ENCODE peak calls at places on chromosomes 4 and X, in six cellular contexts. One of them, this sample, is unnamed.

GRCh38 chr4:28391877-28392276 is 1531.2 kb downstream of the STIM2 start:
- DNase-seq in astrocyte of the cerebellum: no peak
- DNase-seq in BE2C: no peak
- DNase-seq in tibial artery: no peak
- DNase-seq in adrenal gland: no peak
- DNase-seq in keratinocyte: no peak
- DNase-seq in this sample: no peak

GRCh38 chrX:143634701-143635442 is 1.0 kb downstream of the SLITRK4 start:
- DNase-seq in astrocyte of the cerebellum: no peak
- DNase-seq in BE2C: no peak
- DNase-seq in tibial artery: no peak
- DNase-seq in adrenal gland: peak; percentile 32
- DNase-seq in keratinocyte: no peak
- DNase-seq in this sample: no peak

GRCh38 chr4:102344520-102344954 is 745 bp downstream of the SLC39A8 start:
- DNase-seq in astrocyte of the cerebellum: no peak
- DNase-seq in BE2C: peak; percentile 70
- DNase-seq in tibial artery: peak; percentile 75
- DNase-seq in adrenal gland: peak; percentile 63
- DNase-seq in keratinocyte: no peak
- DNase-seq in this sample: peak; percentile 76

GRCh38 chr4:19492611-19493010 is 759.1 kb upstream of the SLIT2 start:
- DNase-seq in astrocyte of the cerebellum: no peak
- DNase-seq in BE2C: no peak
- DNase-seq in tibial artery: no peak
- DNase-seq in adrenal gland: no peak
- DNase-seq in keratinocyte: no peak
- DNase-seq in this sample: no peak

GRCh38 chr4:110059556-110060191 is 138.7 kb downstream of the ELOVL6 start:
- DNase-seq in astrocyte of the cerebellum: no peak
- DNase-seq in BE2C: no peak
- DNase-seq in tibial artery: no peak
- DNase-seq in adrenal gland: no peak
- DNase-seq in keratinocyte: no peak
- DNase-seq in this sample: no peak

GRCh38 chrX:21741869-21742701 is 15.8 kb downstream of the SMPX start:
- DNase-seq in astrocyte of the cerebellum: no peak
- DNase-seq in BE2C: peak; percentile 58
- DNase-seq in tibial artery: no peak
- DNase-seq in adrenal gland: no peak
- DNase-seq in keratinocyte: no peak
- DNase-seq in this sample: no peak

GRCh38 chr4:15855804-15856475 is 77.8 kb downstream of the CD38 start:
- DNase-seq in astrocyte of the cerebellum: peak; percentile 8
- DNase-seq in BE2C: no peak
- DNase-seq in tibial artery: peak; percentile 91
- DNase-seq in adrenal gland: peak; percentile 55
- DNase-seq in keratinocyte: no peak
- DNase-seq in this sample: no peak

GRCh38 chr4:139977838-139978604 is 176.0 kb downstream of the MAML3 start:
- DNase-seq in astrocyte of the cerebellum: no peak
- DNase-seq in BE2C: no peak
- DNase-seq in tibial artery: no peak
- DNase-seq in adrenal gland: no peak
- DNase-seq in keratinocyte: no peak
- DNase-seq in this sample: no peak

GRCh38 chr4:139849219-139849618 is 183.6 kb downstream of the MGST2 start:
- DNase-seq in astrocyte of the cerebellum: no peak
- DNase-seq in BE2C: no peak
- DNase-seq in tibial artery: no peak
- DNase-seq in adrenal gland: no peak
- DNase-seq in keratinocyte: no peak
- DNase-seq in this sample: no peak

GRCh38 chr4:41172772-41173171 is 41.6 kb downstream of the APBB2 start:
- DNase-seq in astrocyte of the cerebellum: no peak
- DNase-seq in BE2C: no peak
- DNase-seq in tibial artery: no peak
- DNase-seq in adrenal gland: no peak
- DNase-seq in keratinocyte: no peak
- DNase-seq in this sample: no peak

GRCh38 chrX:105221374-105221773 is 880 bp upstream of the TEX13A start:
- DNase-seq in astrocyte of the cerebellum: no peak
- DNase-seq in BE2C: no peak
- DNase-seq in tibial artery: no peak
- DNase-seq in adrenal gland: no peak
- DNase-seq in keratinocyte: no peak
- DNase-seq in this sample: no peak

GRCh38 chr4:985123-985830 is 1.6 kb upstream of the IDUA start:
- DNase-seq in astrocyte of the cerebellum: no peak
- DNase-seq in BE2C: peak; percentile 32
- DNase-seq in tibial artery: no peak
- DNase-seq in adrenal gland: peak; percentile 88
- DNase-seq in keratinocyte: no peak
- DNase-seq in this sample: no peak

GRCh38 chr4:53508446-53508845 is 82.8 kb downstream of the LNX1 start:
- DNase-seq in astrocyte of the cerebellum: peak; percentile 59
- DNase-seq in BE2C: no peak
- DNase-seq in tibial artery: no peak
- DNase-seq in adrenal gland: no peak
- DNase-seq in keratinocyte: no peak
- DNase-seq in this sample: no peak

GRCh38 chrX:151680805-151681204 is 14.5 kb upstream of the PRRG3 start:
- DNase-seq in astrocyte of the cerebellum: peak; percentile 2
- DNase-seq in BE2C: peak; percentile 46
- DNase-seq in tibial artery: no peak
- DNase-seq in adrenal gland: peak; percentile 62
- DNase-seq in keratinocyte: peak; percentile 1
- DNase-seq in this sample: no peak

GRCh38 chr4:107131295-107131694 is 95.2 kb upstream of the DKK2 start:
- DNase-seq in astrocyte of the cerebellum: peak; percentile 2
- DNase-seq in BE2C: no peak
- DNase-seq in tibial artery: no peak
- DNase-seq in adrenal gland: no peak
- DNase-seq in keratinocyte: no peak
- DNase-seq in this sample: no peak

GRCh38 chrX:79161655-79162054 is 17.2 kb downstream of the GPR174 start:
- DNase-seq in astrocyte of the cerebellum: no peak
- DNase-seq in BE2C: no peak
- DNase-seq in tibial artery: no peak
- DNase-seq in adrenal gland: no peak
- DNase-seq in keratinocyte: no peak
- DNase-seq in this sample: no peak

GRCh38 chr4:970046-970745 is 3.2 kb downstream of the DGKQ start:
- DNase-seq in astrocyte of the cerebellum: no peak
- DNase-seq in BE2C: no peak
- DNase-seq in tibial artery: no peak
- DNase-seq in adrenal gland: no peak
- DNase-seq in keratinocyte: no peak
- DNase-seq in this sample: no peak

GRCh38 chr4:20126906-20127305 is 124.8 kb upstream of the SLIT2 start:
- DNase-seq in astrocyte of the cerebellum: no peak
- DNase-seq in BE2C: no peak
- DNase-seq in tibial artery: no peak
- DNase-seq in adrenal gland: no peak
- DNase-seq in keratinocyte: peak; percentile 32
- DNase-seq in this sample: no peak

GRCh38 chr4:167000141-167000852 is 234.0 kb downstream of the SPOCK3 start:
- DNase-seq in astrocyte of the cerebellum: no peak
- DNase-seq in BE2C: no peak
- DNase-seq in tibial artery: no peak
- DNase-seq in adrenal gland: no peak
- DNase-seq in keratinocyte: no peak
- DNase-seq in this sample: no peak

GRCh38 chr4:126627255-126627654 is 1005.5 kb upstream of the INTU start:
- DNase-seq in astrocyte of the cerebellum: no peak
- DNase-seq in BE2C: peak; percentile 35
- DNase-seq in tibial artery: no peak
- DNase-seq in adrenal gland: no peak
- DNase-seq in keratinocyte: no peak
- DNase-seq in this sample: no peak

GRCh38 chr4:3670521-3671519 is 95.4 kb upstream of the ADRA2C start:
- DNase-seq in astrocyte of the cerebellum: no peak
- DNase-seq in BE2C: no peak
- DNase-seq in tibial artery: no peak
- DNase-seq in adrenal gland: no peak
- DNase-seq in keratinocyte: no peak
- DNase-seq in this sample: no peak

GRCh38 chrX:103674531-103675454 is 11.7 kb downstream of the MORF4L2 start:
- DNase-seq in astrocyte of the cerebellum: no peak
- DNase-seq in BE2C: no peak
- DNase-seq in tibial artery: no peak
- DNase-seq in adrenal gland: no peak
- DNase-seq in keratinocyte: no peak
- DNase-seq in this sample: no peak

GRCh38 chr4:139889194-139889762 is 223.7 kb downstream of the MGST2 start:
- DNase-seq in astrocyte of the cerebellum: no peak
- DNase-seq in BE2C: peak; percentile 44
- DNase-seq in tibial artery: no peak
- DNase-seq in adrenal gland: no peak
- DNase-seq in keratinocyte: peak; percentile 66
- DNase-seq in this sample: no peak

GRCh38 chrX:152418025-152418424 is 33.1 kb downstream of the GABRA3 start:
- DNase-seq in astrocyte of the cerebellum: no peak
- DNase-seq in BE2C: no peak
- DNase-seq in tibial artery: no peak
- DNase-seq in adrenal gland: no peak
- DNase-seq in keratinocyte: no peak
- DNase-seq in this sample: no peak

GRCh38 chr4:122100508-122100907 is 51.6 kb upstream of the BLTP1 start:
- DNase-seq in astrocyte of the cerebellum: peak; percentile 84
- DNase-seq in BE2C: no peak
- DNase-seq in tibial artery: no peak
- DNase-seq in adrenal gland: no peak
- DNase-seq in keratinocyte: no peak
- DNase-seq in this sample: no peak

GRCh38 chr4:40576651-40577480 is 52.8 kb downstream of the RBM47 start:
- DNase-seq in astrocyte of the cerebellum: no peak
- DNase-seq in BE2C: no peak
- DNase-seq in tibial artery: peak; percentile 86
- DNase-seq in adrenal gland: peak; percentile 84
- DNase-seq in keratinocyte: peak; percentile 75
- DNase-seq in this sample: peak; percentile 89

GRCh38 chrX:84224741-84225140 is 36.7 kb upstream of the RPS6KA6 start:
- DNase-seq in astrocyte of the cerebellum: no peak
- DNase-seq in BE2C: no peak
- DNase-seq in tibial artery: no peak
- DNase-seq in adrenal gland: no peak
- DNase-seq in keratinocyte: no peak
- DNase-seq in this sample: no peak

GRCh38 chr4:105620640-105621323 is 68.4 kb downstream of the ARHGEF38 start:
- DNase-seq in astrocyte of the cerebellum: no peak
- DNase-seq in BE2C: peak; percentile 24
- DNase-seq in tibial artery: no peak
- DNase-seq in adrenal gland: peak; percentile 29
- DNase-seq in keratinocyte: no peak
- DNase-seq in this sample: no peak

GRCh38 chr4:175511861-175512260 is 300.2 kb downstream of the GPM6A start:
- DNase-seq in astrocyte of the cerebellum: no peak
- DNase-seq in BE2C: no peak
- DNase-seq in tibial artery: no peak
- DNase-seq in adrenal gland: no peak
- DNase-seq in keratinocyte: no peak
- DNase-seq in this sample: no peak

GRCh38 chr4:175504316-175504715 is 307.7 kb downstream of the GPM6A start:
- DNase-seq in astrocyte of the cerebellum: no peak
- DNase-seq in BE2C: no peak
- DNase-seq in tibial artery: no peak
- DNase-seq in adrenal gland: no peak
- DNase-seq in keratinocyte: no peak
- DNase-seq in this sample: no peak

GRCh38 chr4:175514174-175514573 is 297.9 kb downstream of the GPM6A start:
- DNase-seq in astrocyte of the cerebellum: no peak
- DNase-seq in BE2C: no peak
- DNase-seq in tibial artery: no peak
- DNase-seq in adrenal gland: no peak
- DNase-seq in keratinocyte: no peak
- DNase-seq in this sample: no peak

GRCh38 chr4:175509320-175509719 is 302.7 kb downstream of the GPM6A start:
- DNase-seq in astrocyte of the cerebellum: no peak
- DNase-seq in BE2C: no peak
- DNase-seq in tibial artery: no peak
- DNase-seq in adrenal gland: no peak
- DNase-seq in keratinocyte: no peak
- DNase-seq in this sample: no peak
- TF ChIP-seq CTCF in astrocyte of the cerebellum: no peak
- TF ChIP-seq CTCF in BE2C: peak; percentile 20
- TF ChIP-seq CTCF in tibial artery: no peak
- TF ChIP-seq CTCF in adrenal gland: no peak
- TF ChIP-seq CTCF in keratinocyte: no peak
- TF ChIP-seq CTCF in this sample: no peak

DNA sequence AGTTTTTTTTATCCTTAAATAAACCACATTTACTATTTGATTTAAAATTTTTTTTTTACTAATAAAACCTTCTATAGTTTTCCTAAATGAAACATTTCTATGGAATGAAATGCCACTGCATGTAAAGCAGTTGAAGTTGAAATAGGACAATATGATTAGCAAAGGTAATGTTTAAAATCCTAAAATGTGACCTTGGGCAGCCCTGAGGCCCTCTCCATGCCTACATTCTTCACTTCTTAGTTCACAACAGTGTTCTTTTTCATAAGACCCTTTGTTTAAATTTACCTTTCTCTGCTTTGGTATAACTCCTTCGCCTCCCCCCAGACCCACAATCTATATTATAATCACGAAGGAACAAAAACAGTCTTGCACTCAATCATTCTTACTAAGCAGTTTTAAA is 124.4 kb upstream of the NAP1L5 start:
- DNase-seq in astrocyte of the cerebellum: no peak
- DNase-seq in BE2C: no peak
- DNase-seq in tibial artery: no peak
- DNase-seq in adrenal gland: no peak
- DNase-seq in keratinocyte: no peak
- DNase-seq in this sample: no peak
- H3K4me3 ChIP-seq in astrocyte of the cerebellum: peak overlapping the region; percentile 56
- H3K4me3 ChIP-seq in BE2C: peak overlapping the region; percentile 58
- H3K4me3 ChIP-seq in tibial artery: peak overlapping the region; percentile 58
- H3K4me3 ChIP-seq in adrenal gland: peak overlapping the region; percentile 17
- H3K4me3 ChIP-seq in keratinocyte: no peak overlapping the region
- H3K4me3 ChIP-seq in this sample: peak overlapping the region; percentile 57

DNA sequence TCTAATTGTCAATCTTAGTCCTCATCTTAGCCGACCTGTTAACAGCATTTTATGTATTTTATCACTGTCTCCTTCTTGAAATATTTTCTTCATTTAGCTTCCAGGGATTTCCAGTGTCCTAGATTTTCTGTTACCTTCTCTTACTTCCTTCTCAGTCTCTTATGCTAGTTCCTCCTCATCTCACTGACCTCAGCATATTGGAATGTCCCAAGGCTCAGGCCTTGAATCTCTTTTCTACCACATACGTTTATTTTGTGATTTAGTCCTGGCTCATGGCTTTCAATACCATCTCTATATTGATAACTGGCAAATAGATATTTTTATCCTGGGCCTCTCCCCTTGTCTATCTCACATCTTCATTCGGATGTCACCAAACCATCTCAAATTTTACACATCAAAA is 61.1 kb downstream of the IQCM start:
- DNase-seq in astrocyte of the cerebellum: peak; percentile 3
- DNase-seq in BE2C: no peak
- DNase-seq in tibial artery: no peak
- DNase-seq in adrenal gland: no peak
- DNase-seq in keratinocyte: no peak
- DNase-seq in this sample: no peak
- TF ChIP-seq CTCF in astrocyte of the cerebellum: no peak
- TF ChIP-seq CTCF in BE2C: no peak
- TF ChIP-seq CTCF in tibial artery: no peak
- TF ChIP-seq CTCF in adrenal gland: no peak
- TF ChIP-seq CTCF in keratinocyte: no peak
- TF ChIP-seq CTCF in this sample: no peak

GRCh38 chr4:81162752-81163458 is 52.1 kb downstream of the PRKG2 start:
- DNase-seq in astrocyte of the cerebellum: no peak
- DNase-seq in BE2C: no peak
- DNase-seq in tibial artery: no peak
- DNase-seq in adrenal gland: no peak
- DNase-seq in keratinocyte: no peak
- DNase-seq in this sample: no peak
- H3K4me3 ChIP-seq in astrocyte of the cerebellum: no peak overlapping the region
- H3K4me3 ChIP-seq in BE2C: no peak overlapping the region
- H3K4me3 ChIP-seq in tibial artery: no peak overlapping the region
- H3K4me3 ChIP-seq in adrenal gland: no peak overlapping the region
- H3K4me3 ChIP-seq in keratinocyte: no peak overlapping the region
- H3K4me3 ChIP-seq in this sample: no peak overlapping the region

This sample was measured in ascending aorta.